ENCODE peak calls at places on chromosome 11, in four cellular contexts. H, G, C and Q are unnamed samples.

GRCh38 chr11:22875869-22876473 is 15.7 kb upstream of the CCDC179 start:
- DNase-seq in H (peak; percentile 85), G (peak; percentile 56), C (peak; percentile 70), Q (peak; percentile 44)

GRCh38 chr11:76151561-76152085 is 54.7 kb downstream of the WNT11 start:
- DNase-seq in H (no peak), G (no peak), C (no peak), Q (no peak)

GRCh38 chr11:118106789-118107335 is 20.1 kb upstream of the SMIM35 start:
- DNase-seq in H (no peak), G (no peak), C (no peak), Q (no peak)

GRCh38 chr11:102940714-102941588 is 14.6 kb downstream of the MMP13 start:
- DNase-seq in H (peak; percentile 56), G (peak; percentile 54), C (peak; percentile 55), Q (peak; percentile 47)

GRCh38 chr11:72962084-72962483 is 147.9 kb downstream of the ATG16L2 start:
- DNase-seq in H (no peak), G (no peak), C (no peak), Q (no peak)

GRCh38 chr11:2943711-2944118 is 14.5 kb upstream of the PHLDA2 start:
- DNase-seq in H (no peak), G (no peak), C (no peak), Q (no peak)

GRCh38 chr11:33869511-33870422 is 22.1 kb downstream of the LMO2 start:
- DNase-seq in H (no peak), G (no peak), C (peak; percentile 72), Q (peak; percentile 43)

GRCh38 chr11:27412192-27412691 is 49.2 kb upstream of the CCDC34 start:
- DNase-seq in H (no peak), G (no peak), C (no peak), Q (no peak)

GRCh38 chr11:134233729-134234179 is 9.3 kb downstream of the VPS26B start:
- DNase-seq in H (no peak), G (no peak), C (peak; percentile 72), Q (no peak)

GRCh38 chr11:121111053-121111724 is 10.1 kb downstream of the TECTA start:
- DNase-seq in H (no peak), G (no peak), C (no peak), Q (no peak)

GRCh38 chr11:128669491-128669890 is 24.4 kb upstream of the FLI1 start:
- DNase-seq in H (no peak), G (no peak), C (no peak), Q (no peak)

GRCh38 chr11:121671276-121672168 is 218.8 kb upstream of the SORL1-AS1 start:
- DNase-seq in H (no peak), G (no peak), C (no peak), Q (no peak)

GRCh38 chr11:116605543-116605942 is 167.2 kb downstream of the BUD13 start:
- DNase-seq in H (peak; percentile 58), G (no peak), C (peak; percentile 63), Q (peak; percentile 95)

GRCh38 chr11:134365011-134365925 is 33.5 kb downstream of the GLB1L2 start:
- DNase-seq in H (no peak), G (no peak), C (no peak), Q (no peak)

GRCh38 chr11:44813401-44813800 is 86.6 kb downstream of the TSPAN18 start:
- DNase-seq in H (no peak), G (no peak), C (no peak), Q (no peak)

GRCh38 chr11:88169481-88169880 is 5.8 kb downstream of the RAB38 start:
- DNase-seq in H (no peak), G (no peak), C (no peak), Q (no peak)

GRCh38 chr11:26599421-26599820 is 27.4 kb upstream of the MUC15 start:
- DNase-seq in H (no peak), G (no peak), C (no peak), Q (no peak)

GRCh38 chr11:90493379-90493778 is 270.5 kb upstream of the CHORDC1 start:
- DNase-seq in H (no peak), G (no peak), C (no peak), Q (no peak)

GRCh38 chr11:73951797-73952196 is 971 bp downstream of the DNAJB13 start:
- DNase-seq in H (no peak), G (no peak), C (no peak), Q (no peak)

GRCh38 chr11:206516-207212 is 535 bp downstream of the BET1L start:
- DNase-seq in H (no peak), G (peak; percentile 35), C (peak; percentile 39), Q (no peak)
- TF ChIP-seq NR3C1 in H (no peak), G (no peak), C (no peak), Q (no peak)

DNA sequence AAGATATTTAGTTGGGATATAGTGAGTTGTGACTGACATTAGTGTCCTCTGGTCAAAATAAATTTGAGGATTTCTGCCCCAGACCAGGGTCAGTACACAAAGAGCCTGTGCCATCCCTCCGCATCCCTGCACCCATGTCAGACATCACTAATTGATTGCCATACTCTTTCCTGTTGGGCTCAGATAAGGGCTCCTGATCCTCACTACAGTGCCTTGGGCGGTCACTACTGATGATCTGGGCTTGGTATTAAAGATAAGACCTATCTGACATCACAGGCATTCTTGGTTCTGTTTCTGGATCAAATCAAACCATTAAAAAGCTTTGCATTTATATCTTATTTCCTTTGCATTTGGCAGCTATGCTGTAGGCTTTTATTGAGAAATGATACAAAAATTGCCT is 103.5 kb upstream of the TENM4 start:
- DNase-seq in H (no peak), G (no peak), C (no peak), Q (no peak)
- TF ChIP-seq NR3C1 in H (no peak), G (no peak), C (no peak), Q (no peak)

DNA sequence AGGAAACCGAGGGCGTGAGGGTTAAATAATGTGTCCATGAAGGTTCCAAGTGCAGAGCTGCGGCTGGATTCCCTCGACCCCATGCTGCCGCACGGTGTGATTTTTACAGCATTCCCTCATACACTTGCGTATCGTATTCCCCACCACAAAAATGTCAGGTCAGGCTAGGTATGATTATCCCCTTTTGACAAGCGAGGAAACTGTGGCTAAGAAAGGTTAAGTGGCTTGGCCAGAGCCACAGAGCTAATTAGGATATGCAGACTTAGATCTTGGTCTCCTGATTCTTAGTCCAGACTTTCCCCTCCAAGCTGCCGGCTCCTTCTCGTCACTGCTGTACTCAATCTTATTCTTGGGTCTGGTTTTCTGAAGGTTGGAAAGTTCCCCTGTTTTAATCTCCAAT is 176.5 kb downstream of the ADAMTS15 start:
- DNase-seq in H (no peak), G (no peak), C (no peak), Q (no peak)
- TF ChIP-seq NR3C1 in H (no peak), G (no peak), C (no peak), Q (no peak)

GRCh38 chr11:69004411-69005182 is 8.4 kb downstream of the MRGPRF start:
- DNase-seq in H (no peak), G (no peak), C (no peak), Q (no peak)

GRCh38 chr11:69006816-69007215 is 6.2 kb downstream of the MRGPRF start:
- DNase-seq in H (no peak), G (no peak), C (no peak), Q (no peak)

GRCh38 chr11:69005183-69005630 is 7.8 kb downstream of the MRGPRF start:
- DNase-seq in H (no peak), G (no peak), C (no peak), Q (peak; percentile 8)

GRCh38 chr11:69003866-69004311 is 9.2 kb downstream of the MRGPRF start:
- DNase-seq in H (no peak), G (no peak), C (no peak), Q (no peak)

GRCh38 chr11:69005631-69006368 is 7.2 kb downstream of the MRGPRF start:
- DNase-seq in H (no peak), G (no peak), C (no peak), Q (no peak)
- TF ChIP-seq NR3C1 in H (no peak), G (no peak), C (no peak), Q (no peak)

GRCh38 chr11:9600651-9601040 is 27.2 kb downstream of the WEE1 start:
- DNase-seq in H (no peak), G (no peak), C (no peak), Q (no peak)
- TF ChIP-seq NR3C1 in H (no peak), G (no peak), C (no peak), Q (no peak)

GRCh38 chr11:84313830-84314359 is 1027.7 kb upstream of the CCDC90B start:
- DNase-seq in H (no peak), G (no peak), C (no peak), Q (no peak)

DNA sequence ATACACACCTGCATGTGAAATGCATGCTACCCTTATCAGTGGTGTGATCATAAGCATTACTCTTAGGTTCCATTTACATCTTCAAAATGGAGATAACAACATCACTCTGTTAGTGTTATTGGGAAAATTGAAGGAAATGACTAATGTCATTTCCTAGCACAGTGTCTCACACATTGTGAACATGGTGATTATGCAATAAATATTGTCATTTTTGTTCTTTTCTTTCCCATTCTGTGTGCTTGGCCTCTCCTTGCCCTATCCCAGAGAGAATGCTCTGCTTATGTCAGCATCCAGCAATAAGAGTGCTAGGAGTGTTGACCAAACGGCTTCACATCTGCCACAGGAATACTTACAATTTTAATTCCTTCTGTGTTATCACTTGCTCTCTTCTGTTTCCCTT is 1024.1 kb upstream of the CCDC90B start:
- DNase-seq in H (no peak), G (no peak), C (no peak), Q (no peak)
- TF ChIP-seq NR3C1 in H (no peak), G (no peak), C (no peak), Q (no peak)